ENCODE peak calls at places on chromosomes 5 and 9, in five cellular contexts. P, I, G, M and J are unnamed samples. For H3K27me3, the result is how much of the 10 kb centered on the place peaks cover.

GRCh38 chr5:32173394-32174010 is 617 bp downstream of the GOLPH3 start:
- DNase-seq in M (no peak), I (peak), P (peak), G (peak), J (peak)

GRCh38 chr5:37668524-37669047 is 171.3 kb downstream of the GDNF start:
- DNase-seq in M (peak), I (peak), P (peak), G (peak), J (no peak)

GRCh38 chr5:36209664-36210063 is 32.1 kb downstream of the NADK2 start:
- DNase-seq in M (no peak), P (no peak), G (no peak), I (peak), J (no peak)

GRCh38 chr9:124045076-124045829 is 33.7 kb downstream of the LHX2 start:
- DNase-seq in M (no peak), I (no peak), G (peak), P (peak), J (peak)

GRCh38 chr5:40717281-40717680 is 37.6 kb downstream of the PTGER4 start:
- DNase-seq in G (no peak), P (no peak), I (peak), M (no peak), J (no peak)

GRCh38 chr5:154243736-154244135 is 53.2 kb downstream of the GALNT10 start:
- DNase-seq in M (no peak), G (no peak), P (no peak), I (no peak), J (no peak)

GRCh38 chr9:96874947-96875459 is 20.7 kb upstream of the ZNF782 start:
- DNase-seq in G (peak), P (peak), M (peak), I (peak), J (no peak)

GRCh38 chr5:129652353-129653138 is 95.3 kb upstream of the MINAR2 start:
- DNase-seq in I (peak), M (no peak), P (no peak), G (no peak), J (no peak)

GRCh38 chr9:126397056-126397455 is 70.4 kb downstream of the MVB12B start:
- DNase-seq in M (no peak), I (no peak), G (no peak), P (peak), J (no peak)

GRCh38 chr9:125878241-125878640 is 131.1 kb downstream of the PBX3 start:
- DNase-seq in I (no peak), P (no peak), G (no peak), M (no peak), J (no peak)

GRCh38 chr9:96383165-96383939 is at the start of gene SLC35D2:
- DNase-seq in I (peak), M (no peak), G (peak), P (peak), J (peak)

GRCh38 chr9:74497750-74498615 is 848 bp downstream of the RORB start:
- DNase-seq in P (no peak), I (no peak), G (peak), M (no peak), J (peak)

GRCh38 chr9:108056083-108056804 is 566.7 kb upstream of the KLF4 start:
- DNase-seq in M (no peak), I (peak), G (no peak), P (no peak), J (no peak)

GRCh38 chr5:114319821-114320220 is 42.0 kb upstream of the KCNN2 start:
- DNase-seq in G (no peak), I (no peak), P (no peak), M (no peak), J (no peak)

GRCh38 chr5:180176191-180176590 is 32.8 kb downstream of the RASGEF1C start:
- DNase-seq in P (no peak), I (no peak), G (no peak), M (no peak), J (peak)

GRCh38 chr5:78527054-78527884 is 121.3 kb downstream of the LHFPL2 start:
- DNase-seq in P (no peak), M (peak), I (peak), G (peak), J (peak)

GRCh38 chr5:31731710-31732301 is 92.9 kb downstream of the PDZD2 start:
- DNase-seq in P (no peak), M (no peak), I (no peak), G (no peak), J (no peak)

GRCh38 chr9:137054932-137055384 is 1.1 kb upstream of the ENTPD2 start:
- DNase-seq in I (no peak), M (no peak), P (no peak), G (no peak), J (no peak)

GRCh38 chr9:88691811-88692210 is 156.8 kb downstream of the NXNL2 start:
- DNase-seq in G (no peak), M (no peak), P (no peak), I (no peak), J (no peak)

GRCh38 chr5:10594591-10595210 is 30.8 kb downstream of the ANKRD33B start:
- DNase-seq in P (no peak), M (no peak), G (no peak), I (no peak), J (no peak)

GRCh38 chr5:31664566-31664965 is 25.6 kb downstream of the PDZD2 start:
- DNase-seq in M (no peak), I (peak), G (no peak), P (no peak), J (peak)

GRCh38 chr9:37988041-37988440 is 81.0 kb downstream of the SHB start:
- DNase-seq in M (no peak), G (no peak), I (no peak), P (no peak), J (no peak)

GRCh38 chr5:118692811-118693342 is 295.5 kb downstream of the DTWD2 start:
- DNase-seq in M (no peak), I (no peak), G (peak), P (no peak), J (peak)

GRCh38 chr9:71036501-71036900 is 84.9 kb downstream of the TRPM3 start:
- DNase-seq in I (no peak), G (peak), P (peak), M (no peak), J (no peak)

GRCh38 chr9:137070906-137071275 is 534 bp upstream of the SAPCD2 start:
- DNase-seq in P (no peak), I (no peak), G (no peak), M (no peak), J (no peak)

GRCh38 chr5:111069839-111070238 is 1.7 kb upstream of the TSLP start:
- DNase-seq in P (no peak), I (no peak), M (no peak), G (no peak), J (no peak)

GRCh38 chr5:113214026-113214425 is 220.8 kb downstream of the TSSK1B start:
- DNase-seq in M (no peak), P (no peak), I (no peak), G (no peak), J (no peak)

GRCh38 chr9:113677569-113677968 is 198.5 kb upstream of the ZNF618 start:
- DNase-seq in I (no peak), P (no peak), M (no peak), G (no peak), J (no peak)

GRCh38 chr9:21967169-21967568 is 27.0 kb downstream of the CDKN2A start:
- DNase-seq in I (no peak), P (no peak), M (no peak), G (no peak), J (peak)
- H3K27me3 ChIP-seq in I (under half), P (half or more), M (half or more), G (half or more), J (half or more)

GRCh38 chr5:140639093-140639821 is at the start of gene TMCO6:
- DNase-seq in I (peak), P (peak), M (peak), G (peak), J (peak)
- H3K4me3 ChIP-seq in I (peak), P (peak), M (peak), G (peak), J (peak)

GRCh38 chr9:98547606-98548005 is 161.1 kb downstream of the GABBR2 start:
- DNase-seq in M (no peak), G (no peak), P (no peak), I (no peak), J (no peak)

GRCh38 chr9:98540476-98540875 is 168.3 kb downstream of the GABBR2 start:
- DNase-seq in M (no peak), I (no peak), P (no peak), G (no peak), J (no peak)

GRCh38 chr9:98541684-98542230 is 167.0 kb downstream of the GABBR2 start:
- DNase-seq in P (no peak), M (no peak), I (no peak), G (no peak), J (no peak)

GRCh38 chr9:98549401-98549800 is 159.3 kb downstream of the GABBR2 start:
- DNase-seq in M (no peak), I (no peak), G (no peak), P (no peak), J (no peak)

DNA sequence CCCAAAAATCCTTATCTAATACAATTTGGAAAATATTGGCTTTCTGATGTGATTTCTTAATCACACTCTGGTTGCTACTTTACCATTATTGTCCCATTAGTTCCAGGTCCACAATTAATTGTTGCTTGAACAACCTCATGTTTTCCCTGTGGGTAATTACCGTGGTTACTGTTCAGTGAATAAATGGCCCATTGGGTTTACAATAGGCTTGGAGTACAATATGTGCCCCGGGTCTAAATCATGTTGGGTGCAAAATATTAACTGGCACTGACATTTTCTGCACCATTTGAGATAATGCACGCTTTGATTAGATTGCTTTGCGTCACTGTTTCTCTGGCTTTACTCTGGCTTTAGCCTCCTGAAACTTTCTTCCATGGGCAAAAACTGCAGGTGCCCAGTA is 163.7 kb downstream of the GABBR2 start:
- DNase-seq in P (no peak), G (no peak), I (no peak), M (no peak), J (no peak)
- H3K27me3 ChIP-seq in P (under half), G (under half), I (under half), M (under half), J (under half)

GRCh38 chr5:76546497-76547102 is 76.6 kb downstream of the F2RL2 start:
- DNase-seq in G (no peak), P (no peak), M (no peak), I (no peak), J (no peak)
- H3K4me3 ChIP-seq in G (no peak), P (no peak), M (no peak), I (no peak), J (no peak)

GRCh38 chr5:35185518-35185917 is 44.8 kb downstream of the PRLR start:
- DNase-seq in M (no peak), P (no peak), G (peak), I (no peak), J (no peak)
- H3K27me3 ChIP-seq in M (under half), P (under half), G (under half), I (half or more), J (under half)

DNA sequence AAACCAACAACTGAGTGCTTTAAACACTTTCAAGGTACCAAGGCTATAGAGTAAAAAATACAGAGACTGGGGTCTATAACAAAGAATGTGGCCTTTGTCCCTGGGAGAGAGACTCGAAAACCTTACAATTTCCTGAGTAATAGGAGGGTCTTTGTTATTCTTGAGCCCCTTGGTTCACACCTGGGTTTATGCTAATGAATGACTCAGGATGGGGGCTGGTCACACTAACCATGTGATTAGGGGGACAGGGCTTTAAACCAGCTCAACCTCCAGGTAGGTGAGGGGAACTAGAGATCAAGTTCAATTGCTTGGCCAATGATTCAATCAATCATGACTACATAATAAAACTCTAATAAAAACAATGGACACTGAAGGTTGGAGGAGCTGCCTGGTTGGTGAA is 50.2 kb downstream of the PLPP1 start:
- DNase-seq in G (no peak), I (no peak), P (no peak), M (no peak), J (peak)
- H3K4me3 ChIP-seq in G (no peak), I (no peak), P (no peak), M (no peak), J (no peak)